ENCODE peak calls at places on chromosome 9, in six cellular contexts. One of them, this sample, is unnamed.

GRCh38 chr9:108056083-108056804 is 566.7 kb upstream of the KLF4 start:
- DNase-seq in H1: no peak
- DNase-seq in SK-N-SH: no peak
- DNase-seq in K562: no peak
- DNase-seq in HepG2: no peak
- DNase-seq in GM12878: no peak
- DNase-seq in this sample: no peak

GRCh38 chr9:114382951-114383865 is 4.6 kb downstream of the AKNA start:
- DNase-seq in HepG2: no peak
- DNase-seq in SK-N-SH: no peak
- DNase-seq in K562: no peak
- DNase-seq in H1: peak; percentile 75
- DNase-seq in GM12878: no peak
- DNase-seq in this sample: no peak

GRCh38 chr9:91954841-91955471 is 4.9 kb upstream of the ROR2 start:
- DNase-seq in SK-N-SH: peak; percentile 68
- DNase-seq in GM12878: no peak
- DNase-seq in K562: peak; percentile 84
- DNase-seq in HepG2: peak; percentile 33
- DNase-seq in H1: peak; percentile 85
- DNase-seq in this sample: no peak

GRCh38 chr9:128282500-128282899 is 6.4 kb downstream of the SWI5 start:
- DNase-seq in GM12878: no peak
- DNase-seq in HepG2: no peak
- DNase-seq in SK-N-SH: no peak
- DNase-seq in H1: no peak
- DNase-seq in K562: no peak
- DNase-seq in this sample: no peak

GRCh38 chr9:134413890-134414731 is 87.9 kb downstream of the RXRA start:
- DNase-seq in HepG2: no peak
- DNase-seq in H1: no peak
- DNase-seq in K562: no peak
- DNase-seq in GM12878: no peak
- DNase-seq in SK-N-SH: peak; percentile 76
- DNase-seq in this sample: no peak

GRCh38 chr9:119412399-119412798 is 43.2 kb upstream of the BRINP1 start:
- DNase-seq in SK-N-SH: no peak
- DNase-seq in K562: no peak
- DNase-seq in GM12878: no peak
- DNase-seq in HepG2: no peak
- DNase-seq in H1: no peak
- DNase-seq in this sample: no peak

GRCh38 chr9:127950513-127951210 is 13.0 kb upstream of the DPM2 start:
- DNase-seq in SK-N-SH: no peak
- DNase-seq in HepG2: peak; percentile 98
- DNase-seq in K562: no peak
- DNase-seq in GM12878: no peak
- DNase-seq in H1: no peak
- DNase-seq in this sample: no peak

GRCh38 chr9:95684516-95684915 is 167.7 kb upstream of the PTCH1 start:
- DNase-seq in GM12878: no peak
- DNase-seq in HepG2: no peak
- DNase-seq in H1: no peak
- DNase-seq in K562: no peak
- DNase-seq in SK-N-SH: no peak
- DNase-seq in this sample: no peak

GRCh38 chr9:111118256-111118950 is 80.1 kb upstream of the LPAR1 start:
- DNase-seq in GM12878: no peak
- DNase-seq in H1: no peak
- DNase-seq in HepG2: no peak
- DNase-seq in SK-N-SH: no peak
- DNase-seq in K562: no peak
- DNase-seq in this sample: no peak

GRCh38 chr9:87651431-87651830 is 74.5 kb upstream of the CTSL start:
- DNase-seq in H1: no peak
- DNase-seq in SK-N-SH: no peak
- DNase-seq in HepG2: no peak
- DNase-seq in GM12878: no peak
- DNase-seq in K562: no peak
- DNase-seq in this sample: no peak

GRCh38 chr9:131610231-131610761 is 65.0 kb downstream of the PRRT1B start:
- DNase-seq in SK-N-SH: no peak
- DNase-seq in H1: no peak
- DNase-seq in K562: no peak
- DNase-seq in HepG2: no peak
- DNase-seq in GM12878: no peak
- DNase-seq in this sample: no peak

GRCh38 chr9:98129451-98129881 is 10.4 kb upstream of the TRIM14 start:
- DNase-seq in GM12878: no peak
- DNase-seq in HepG2: no peak
- DNase-seq in SK-N-SH: no peak
- DNase-seq in K562: peak; percentile 21
- DNase-seq in H1: no peak
- DNase-seq in this sample: peak; percentile 91

GRCh38 chr9:128479262-128479661 is 23.5 kb downstream of the ODF2 start:
- DNase-seq in SK-N-SH: no peak
- DNase-seq in H1: no peak
- DNase-seq in HepG2: no peak
- DNase-seq in K562: no peak
- DNase-seq in GM12878: no peak
- DNase-seq in this sample: no peak

GRCh38 chr9:133889498-133890301 is 102.4 kb downstream of the VAV2 start:
- DNase-seq in K562: no peak
- DNase-seq in GM12878: no peak
- DNase-seq in SK-N-SH: no peak
- DNase-seq in H1: peak; percentile 43
- DNase-seq in HepG2: no peak
- DNase-seq in this sample: no peak

GRCh38 chr9:6897207-6897822 is 139.5 kb downstream of the KDM4C start:
- DNase-seq in K562: no peak
- DNase-seq in H1: no peak
- DNase-seq in HepG2: no peak
- DNase-seq in GM12878: no peak
- DNase-seq in SK-N-SH: no peak
- DNase-seq in this sample: no peak
- H3K27me3 ChIP-seq in K562: no peaks in the 10 kb centered on the region
- H3K27me3 ChIP-seq in H1: no peaks in the 10 kb centered on the region
- H3K27me3 ChIP-seq in HepG2: no peaks in the 10 kb centered on the region
- H3K27me3 ChIP-seq in GM12878: no peaks in the 10 kb centered on the region
- H3K27me3 ChIP-seq in SK-N-SH: no peaks in the 10 kb centered on the region
- H3K27me3 ChIP-seq in this sample: no peaks in the 10 kb centered on the region

GRCh38 chr9:113154471-113154870 is 3.7 kb downstream of the SLC31A2 start:
- DNase-seq in HepG2: no peak
- DNase-seq in SK-N-SH: no peak
- DNase-seq in GM12878: no peak
- DNase-seq in H1: no peak
- DNase-seq in K562: no peak
- DNase-seq in this sample: no peak
- TF ChIP-seq GABPA in HepG2: no peak
- TF ChIP-seq GABPA in SK-N-SH: no peak
- TF ChIP-seq GABPA in GM12878: no peak
- TF ChIP-seq GABPA in H1: no peak
- TF ChIP-seq GABPA in K562: no peak
- TF ChIP-seq GABPA in this sample: no peak

DNA sequence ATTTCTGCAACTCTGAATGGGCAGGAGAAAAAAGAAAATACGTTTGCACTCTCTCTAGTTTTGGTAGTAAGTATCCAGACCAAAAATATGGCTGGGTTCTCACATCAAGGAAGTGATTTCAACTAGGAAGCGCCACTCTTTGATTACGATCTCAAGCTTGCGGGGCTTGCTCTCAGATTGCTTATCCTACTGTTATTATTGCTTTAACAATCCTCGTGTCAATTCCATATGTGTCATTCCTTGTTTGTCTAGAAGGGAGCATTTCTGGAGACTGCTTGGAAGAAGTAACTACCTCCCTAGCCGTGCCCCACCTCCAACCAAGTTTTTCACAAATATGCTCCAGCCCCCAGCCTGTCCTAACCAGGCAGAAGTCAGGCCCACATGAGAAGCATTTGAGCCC is 3.5 kb downstream of the PRUNE2 start:
- DNase-seq in K562: no peak
- DNase-seq in H1: no peak
- DNase-seq in GM12878: no peak
- DNase-seq in SK-N-SH: no peak
- DNase-seq in HepG2: no peak
- DNase-seq in this sample: no peak
- H3K27me3 ChIP-seq in K562: peaks cover 10% of the 10 kb centered on the region
- H3K27me3 ChIP-seq in H1: peaks cover 2% of the 10 kb centered on the region
- H3K27me3 ChIP-seq in GM12878: peaks cover 3% of the 10 kb centered on the region
- H3K27me3 ChIP-seq in SK-N-SH: peaks cover 86% of the 10 kb centered on the region
- H3K27me3 ChIP-seq in HepG2: peaks cover 18% of the 10 kb centered on the region
- H3K27me3 ChIP-seq in this sample: peaks cover 37% of the 10 kb centered on the region

DNA sequence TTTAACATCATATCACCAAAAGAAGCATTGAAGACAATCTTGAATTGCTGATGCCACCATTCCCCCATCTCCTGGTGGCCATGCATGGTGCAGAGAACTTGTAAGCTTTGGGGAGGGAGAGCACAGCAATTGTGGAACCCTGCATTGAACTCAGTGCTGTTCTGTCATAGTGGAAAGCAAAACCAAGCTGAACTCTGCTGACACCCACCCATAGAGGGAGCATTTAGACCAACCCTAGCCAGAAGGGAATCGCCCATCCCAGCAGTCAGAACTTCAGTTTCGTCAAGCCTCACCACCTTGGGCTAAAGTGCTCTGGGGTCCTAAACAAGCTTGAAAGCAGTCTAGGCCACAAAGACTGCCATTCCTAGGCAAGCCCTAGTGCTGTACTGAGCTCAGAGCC is 37.4 kb upstream of the RUSC2 start:
- DNase-seq in HepG2: no peak
- DNase-seq in K562: peak; percentile 3
- DNase-seq in SK-N-SH: no peak
- DNase-seq in H1: no peak
- DNase-seq in GM12878: no peak
- DNase-seq in this sample: no peak
- TF ChIP-seq GABPA in HepG2: no peak
- TF ChIP-seq GABPA in K562: no peak
- TF ChIP-seq GABPA in SK-N-SH: no peak
- TF ChIP-seq GABPA in H1: no peak
- TF ChIP-seq GABPA in GM12878: no peak
- TF ChIP-seq GABPA in this sample: no peak

DNA sequence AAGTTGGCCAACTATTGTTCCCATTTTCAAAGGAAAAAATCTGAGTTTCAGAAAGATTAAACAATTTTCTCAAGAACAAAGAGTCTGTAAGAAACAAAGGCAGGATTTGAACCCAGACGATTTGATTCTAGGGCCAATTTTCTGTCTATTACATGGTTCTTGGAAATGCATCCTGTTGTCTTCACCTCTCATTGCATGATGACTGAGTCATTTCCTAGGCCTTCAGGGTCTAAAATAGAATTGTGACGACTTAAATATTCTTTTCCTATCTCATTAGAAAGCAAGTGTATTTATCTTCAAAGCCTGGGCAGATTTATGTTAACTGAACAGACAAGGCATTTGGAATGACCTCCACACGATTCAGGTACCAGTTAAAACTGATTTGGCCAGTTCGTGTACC is 512.9 kb downstream of the NTRK2 start:
- DNase-seq in SK-N-SH: no peak
- DNase-seq in GM12878: no peak
- DNase-seq in K562: no peak
- DNase-seq in HepG2: no peak
- DNase-seq in H1: no peak
- DNase-seq in this sample: no peak
- H3K27me3 ChIP-seq in SK-N-SH: no peaks in the 10 kb centered on the region
- H3K27me3 ChIP-seq in GM12878: no peaks in the 10 kb centered on the region
- H3K27me3 ChIP-seq in K562: no peaks in the 10 kb centered on the region
- H3K27me3 ChIP-seq in HepG2: no peaks in the 10 kb centered on the region
- H3K27me3 ChIP-seq in H1: no peaks in the 10 kb centered on the region
- H3K27me3 ChIP-seq in this sample: no peaks in the 10 kb centered on the region

GRCh38 chr9:28503573-28503972 is 930.3 kb upstream of the C9orf72 start:
- DNase-seq in HepG2: no peak
- DNase-seq in GM12878: no peak
- DNase-seq in K562: no peak
- DNase-seq in H1: no peak
- DNase-seq in SK-N-SH: no peak
- DNase-seq in this sample: no peak
- TF ChIP-seq GABPA in HepG2: no peak
- TF ChIP-seq GABPA in GM12878: no peak
- TF ChIP-seq GABPA in K562: no peak
- TF ChIP-seq GABPA in H1: no peak
- TF ChIP-seq GABPA in SK-N-SH: no peak
- TF ChIP-seq GABPA in this sample: no peak

GRCh38 chr9:21985964-21986667 is 8.1 kb downstream of the CDKN2A start:
- DNase-seq in HepG2: no peak
- DNase-seq in H1: no peak
- DNase-seq in SK-N-SH: no peak
- DNase-seq in K562: no peak
- DNase-seq in GM12878: no peak
- DNase-seq in this sample: no peak
- H3K27me3 ChIP-seq in HepG2: no peaks in the 10 kb centered on the region
- H3K27me3 ChIP-seq in H1: peaks cover 30% of the 10 kb centered on the region
- H3K27me3 ChIP-seq in SK-N-SH: no peaks in the 10 kb centered on the region
- H3K27me3 ChIP-seq in K562: no peaks in the 10 kb centered on the region
- H3K27me3 ChIP-seq in GM12878: no peaks in the 10 kb centered on the region
- H3K27me3 ChIP-seq in this sample: no peaks in the 10 kb centered on the region

DNA sequence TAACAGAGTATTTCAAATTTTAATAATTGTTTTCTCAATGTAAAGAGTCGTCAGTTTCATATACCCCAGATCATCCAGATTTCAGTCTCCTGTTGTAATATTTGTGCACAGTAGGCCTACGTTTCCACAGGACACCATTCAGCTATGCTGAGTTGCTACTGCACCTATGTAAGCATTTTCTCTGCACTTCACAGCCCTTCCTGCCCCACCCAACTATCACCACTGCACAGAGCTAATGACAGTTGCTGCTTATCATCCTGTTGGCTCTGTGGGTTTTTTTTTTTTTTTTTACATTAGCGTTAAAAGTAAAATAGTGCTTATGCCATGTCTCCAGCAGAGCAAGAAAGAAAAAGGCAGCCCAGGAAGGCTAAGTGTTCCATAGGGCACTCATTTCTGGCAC is 5.9 kb upstream of the PRKACG start:
- DNase-seq in SK-N-SH: no peak
- DNase-seq in GM12878: no peak
- DNase-seq in HepG2: no peak
- DNase-seq in H1: no peak
- DNase-seq in K562: peak; percentile 86
- DNase-seq in this sample: no peak
- TF ChIP-seq GABPA in SK-N-SH: no peak
- TF ChIP-seq GABPA in GM12878: no peak
- TF ChIP-seq GABPA in HepG2: no peak
- TF ChIP-seq GABPA in H1: no peak
- TF ChIP-seq GABPA in K562: no peak
- TF ChIP-seq GABPA in this sample: no peak

DNA sequence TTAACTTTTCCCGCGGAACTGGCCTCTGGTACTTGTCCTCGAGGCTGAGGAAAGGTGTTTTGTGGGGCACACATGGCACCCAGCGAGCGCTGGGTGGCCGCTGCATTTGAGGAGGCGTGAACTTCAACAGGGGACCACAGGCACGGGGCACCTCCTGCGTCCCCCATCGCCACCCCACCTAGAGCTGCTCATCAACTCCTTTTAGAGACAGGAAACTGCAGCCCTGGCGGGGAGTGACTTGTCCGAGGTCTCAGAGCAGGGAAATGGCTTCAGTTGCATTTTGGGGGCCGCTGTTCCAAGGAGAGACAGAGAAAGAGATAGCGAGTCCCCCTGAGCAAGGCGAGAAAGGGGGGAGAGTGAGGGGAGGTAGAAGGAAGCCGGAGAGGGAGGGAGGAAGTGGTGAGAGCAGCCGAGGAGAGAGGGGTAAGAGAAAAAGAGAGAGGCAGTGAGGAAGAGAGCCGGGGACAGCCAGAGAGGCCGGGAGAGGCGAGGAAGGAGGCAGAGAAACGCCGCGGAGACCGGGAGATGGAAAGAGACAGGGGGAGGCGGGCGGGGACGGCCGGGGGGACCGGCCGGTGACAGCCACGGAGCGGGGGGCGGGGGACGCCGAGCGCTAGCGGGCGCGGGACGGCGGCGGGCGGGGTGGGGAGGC is 12.5 kb upstream of the LHX2 start:
- DNase-seq in SK-N-SH: peak; percentile 60
- DNase-seq in K562: no peak
- DNase-seq in H1: peak; percentile 69
- DNase-seq in GM12878: no peak
- DNase-seq in HepG2: no peak
- DNase-seq in this sample: peak; percentile 14
- H3K27me3 ChIP-seq in SK-N-SH: peaks cover 91% of the 10 kb centered on the region
- H3K27me3 ChIP-seq in K562: peaks cover 60% of the 10 kb centered on the region
- H3K27me3 ChIP-seq in H1: peaks cover 81% of the 10 kb centered on the region
- H3K27me3 ChIP-seq in GM12878: no peaks in the 10 kb centered on the region
- H3K27me3 ChIP-seq in HepG2: peaks cover 84% of the 10 kb centered on the region
- H3K27me3 ChIP-seq in this sample: peaks cover 51% of the 10 kb centered on the region